ENCODE peak calls at places on chromosomes 5 and 9, in nine cellular contexts. G, Y, X, J, S, Z, W, L and M are unnamed samples.

GRCh38 chr5:124402144-124402581 is 344.3 kb downstream of the ZNF608 start:
- DNase-seq in Z (no peak), S (no peak), Y (no peak), W (peak; percentile 40), L (peak; percentile 88), X (no peak), J (no peak), G (peak; percentile 78), M (no peak)

GRCh38 chr9:91106415-91106814 is 255.3 kb downstream of the AUH start:
- DNase-seq in Y (no peak), S (no peak), J (no peak), W (no peak), L (no peak), Z (no peak), X (no peak), G (no peak), M (no peak)

GRCh38 chr5:135271533-135272310 is 127.3 kb downstream of the MACROH2A1 start:
- DNase-seq in Z (no peak), L (peak; percentile 48), W (no peak), S (no peak), J (no peak), G (peak; percentile 74), X (no peak), Y (no peak), M (no peak)

GRCh38 chr5:133930061-133930823 is 38.2 kb downstream of the C5orf15 start:
- DNase-seq in X (no peak), L (peak; percentile 67), G (no peak), Z (no peak), S (peak; percentile 25), W (no peak), Y (peak; percentile 72), J (no peak), M (peak; percentile 71)

GRCh38 chr9:126514037-126514821 is 99.5 kb upstream of the LMX1B start:
- DNase-seq in Y (no peak), G (peak; percentile 41), S (peak; percentile 70), J (peak; percentile 6), L (peak; percentile 19), X (no peak), Z (no peak), W (peak; percentile 48), M (peak; percentile 85)

GRCh38 chr9:101311759-101312420 is 72.9 kb downstream of the BAAT start:
- DNase-seq in W (peak; percentile 84), G (peak; percentile 76), L (peak; percentile 69), Y (no peak), J (no peak), X (peak; percentile 93), S (peak; percentile 12), Z (no peak), M (no peak)

GRCh38 chr5:59095480-59095879 is 512.6 kb downstream of the RAB3C start:
- DNase-seq in Y (no peak), G (peak; percentile 64), S (no peak), L (no peak), X (no peak), J (no peak), W (no peak), Z (no peak), M (no peak)

GRCh38 chr9:7118653-7119052 is 360.9 kb downstream of the KDM4C start:
- DNase-seq in Z (no peak), L (no peak), Y (no peak), J (no peak), G (no peak), S (no peak), W (no peak), X (no peak), M (no peak)

GRCh38 chr5:137706841-137707240 is 29.0 kb downstream of the KLHL3 start:
- DNase-seq in G (no peak), X (no peak), Y (no peak), W (no peak), L (no peak), Z (no peak), S (no peak), J (no peak), M (no peak)

GRCh38 chr9:14561929-14562386 is 131.3 kb downstream of the ZDHHC21 start:
- DNase-seq in L (no peak), S (no peak), X (no peak), G (no peak), W (peak; percentile 70), Y (no peak), Z (no peak), J (no peak), M (no peak)

GRCh38 chr9:35827486-35827885 is 1.0 kb downstream of the FAM221B start:
- DNase-seq in W (no peak), L (no peak), Z (no peak), S (no peak), X (no peak), J (no peak), G (peak; percentile 60), Y (no peak), M (no peak)

GRCh38 chr9:4713849-4714248 is 27.2 kb downstream of the AK3 start:
- DNase-seq in J (no peak), X (no peak), Z (no peak), L (no peak), Y (no peak), S (no peak), W (no peak), G (no peak), M (no peak)

GRCh38 chr9:130820135-130820738 is 14.8 kb upstream of the ABL1 start:
- DNase-seq in X (no peak), S (no peak), J (no peak), G (no peak), Z (no peak), Y (no peak), W (no peak), L (no peak), M (no peak)

GRCh38 chr9:88059469-88059868 is 78.8 kb downstream of the SPATA31C2 start:
- DNase-seq in J (no peak), X (no peak), Z (no peak), G (no peak), Y (no peak), W (no peak), S (no peak), L (no peak), M (no peak)

GRCh38 chr9:19049872-19050636 is 827 bp downstream of the RRAGA start:
- DNase-seq in L (peak; percentile 4), G (peak; percentile 55), S (no peak), J (no peak), W (peak; percentile 50), X (peak; percentile 6), Y (no peak), Z (peak; percentile 52), M (peak; percentile 39)

GRCh38 chr9:21047315-21047714 is 15.9 kb upstream of the HACD4 start:
- DNase-seq in Y (no peak), X (peak; percentile 3), L (peak; percentile 79), Z (no peak), S (no peak), G (no peak), W (no peak), J (no peak), M (no peak)

GRCh38 chr5:123636006-123636405 is 124.0 kb downstream of the CSNK1G3 start:
- DNase-seq in J (no peak), L (no peak), Z (no peak), X (no peak), Y (no peak), W (no peak), S (no peak), G (no peak), M (no peak)

GRCh38 chr9:137298401-137298982 is 3.6 kb downstream of the NRARP start:
- DNase-seq in G (no peak), S (no peak), J (no peak), Z (no peak), Y (no peak), X (no peak), W (no peak), L (no peak), M (no peak)

GRCh38 chr9:138098908-138099791 is 221.6 kb downstream of the CACNA1B start:
- DNase-seq in Z (no peak), Y (no peak), W (no peak), S (no peak), J (no peak), X (no peak), L (no peak), G (no peak), M (no peak)

GRCh38 chr5:20832204-20833080 is 844.4 kb upstream of the CDH18 start:
- DNase-seq in W (no peak), Y (no peak), Z (no peak), G (no peak), L (no peak), J (no peak), X (no peak), S (no peak), M (no peak)